ENCODE peak calls at places on chromosome 4, in eight cellular contexts. A is stimulated activated effector memory CD8-positive, alpha-beta T cell treated with anti-CD3 and anti-CD28 coated beads, Interleukin-12 subunit alpha, Interleukin-12 subunit beta, amount 100 ng/mL, for 72 hours; X is hypothalamus; H is stimulated activated naive CD8-positive, alpha-beta T cell treated with anti-CD3 and anti-CD28 coated beads, Interleukin-15, Interleukin-2, amounts not matched to agents 100 U/mL and 50 U/mL, for 24 hours; E is HT-29; W is NCI-H1417; U is KG1; M is left lung. G is an unnamed sample.

GRCh38 chr4:40577588-40578253 is 51.9 kb downstream of the RBM47 start:
- DNase-seq in U (no peak), H (no peak), W (no peak), X (no peak), A (no peak), E (no peak), M (no peak), G (no peak)

GRCh38 chr4:42568610-42569207 is 88.2 kb downstream of the ATP8A1 start:
- DNase-seq in H (peak), W (peak), A (peak), X (no peak), E (peak), M (no peak), U (peak), G (peak)

GRCh38 chr4:76765473-76766183 is 132.3 kb downstream of the SOWAHB start:
- DNase-seq in A (no peak), U (no peak), E (no peak), M (no peak), X (no peak), W (no peak), H (no peak), G (no peak)

GRCh38 chr4:99436976-99437655 is 2.0 kb upstream of the ADH7 start:
- DNase-seq in M (no peak), X (no peak), W (no peak), E (no peak), U (no peak), H (no peak), A (no peak), G (no peak)

GRCh38 chr4:133147922-133148689 is 988 bp upstream of the PCDH10 start:
- DNase-seq in M (peak), E (no peak), W (peak), H (peak), A (no peak), U (no peak), X (peak), G (peak)

GRCh38 chr4:57172065-57172464 is 61.9 kb upstream of the IGFBP7 start:
- DNase-seq in W (no peak), X (no peak), H (no peak), M (no peak), A (no peak), E (no peak), U (no peak), G (no peak)

GRCh38 chr4:159425749-159426376 is 323.0 kb downstream of the RAPGEF2 start:
- DNase-seq in M (no peak), A (no peak), E (no peak), W (no peak), X (no peak), U (no peak), H (no peak), G (no peak)

GRCh38 chr4:123943976-123944375 is 547.4 kb downstream of the SPRY1 start:
- DNase-seq in H (no peak), E (no peak), U (no peak), W (no peak), M (no peak), X (no peak), A (no peak), G (no peak)

GRCh38 chr4:169366821-169367220 is 96.1 kb upstream of the SH3RF1 start:
- DNase-seq in U (no peak), H (no peak), W (no peak), X (no peak), E (no peak), M (no peak), A (no peak), G (no peak)

GRCh38 chr4:84944952-84945351 is 21.5 kb downstream of the WDFY3 start:
- DNase-seq in W (no peak), M (no peak), H (no peak), U (no peak), X (no peak), E (no peak), A (no peak), G (no peak)

GRCh38 chr4:70754990-70755688 is 33.4 kb downstream of the RUFY3 start:
- DNase-seq in W (no peak), E (no peak), H (no peak), U (no peak), M (no peak), A (no peak), X (no peak), G (no peak)

GRCh38 chr4:146342600-146343192 is 128.4 kb downstream of the REELD1 start:
- DNase-seq in U (no peak), H (peak), W (peak), X (no peak), A (no peak), E (peak), M (no peak), G (no peak)

GRCh38 chr4:157674699-157675098 is 454.2 kb downstream of the GRIA2 start:
- DNase-seq in X (peak), M (no peak), W (no peak), A (no peak), E (no peak), H (no peak), U (no peak), G (peak)

GRCh38 chr4:124053872-124054538 is 657.4 kb downstream of the SPRY1 start:
- DNase-seq in W (no peak), H (no peak), A (no peak), X (no peak), U (no peak), E (no peak), M (no peak), G (no peak)

GRCh38 chr4:7332216-7333023 is 102.3 kb downstream of the PSAPL1 start:
- DNase-seq in W (no peak), A (no peak), U (no peak), X (no peak), E (no peak), H (no peak), M (peak), G (no peak)

GRCh38 chr4:150302553-150302952 is 224.3 kb downstream of the DCLK2 start:
- DNase-seq in M (no peak), U (no peak), E (no peak), X (no peak), H (peak), A (no peak), W (no peak), G (no peak)

GRCh38 chr4:26717332-26717731 is 133.4 kb downstream of the TBC1D19 start:
- DNase-seq in X (no peak), W (no peak), U (no peak), M (no peak), E (no peak), A (no peak), H (no peak), G (no peak)

GRCh38 chr4:76007089-76007559 is at the start of gene CXCL9:
- DNase-seq in H (no peak), M (no peak), A (no peak), X (no peak), W (no peak), E (peak), U (no peak), G (no peak)

GRCh38 chr4:174461438-174462106 is 60.7 kb downstream of the HPGD start:
- DNase-seq in W (no peak), H (no peak), X (no peak), E (peak), M (no peak), A (no peak), U (no peak), G (no peak)

GRCh38 chr4:151484396-151485102 is 75.6 kb downstream of the FHIP1A start:
- DNase-seq in W (no peak), M (no peak), A (no peak), E (peak), X (no peak), H (no peak), U (no peak), G (no peak)